ENCODE peak calls at places on chromosome 14, in four cellular contexts. V is GM12878, H is K562, Y is HepG2. J is an unnamed sample.

GRCh38 chr14:20191396-20191795 is 700 bp downstream of the OR11G2 start:
- DNase-seq in V (no peak), H (no peak), Y (no peak), J (no peak)

GRCh38 chr14:68687746-68688145 is 105.1 kb downstream of the ZFP36L1 start:
- DNase-seq in V (no peak), H (no peak), Y (no peak), J (no peak)

GRCh38 chr14:61461808-61462275 is 140.5 kb downstream of the PRKCH start:
- DNase-seq in V (no peak), H (peak; percentile 51), Y (peak; percentile 68), J (peak; percentile 67)

GRCh38 chr14:64444984-64445845 is 20.1 kb upstream of the AKAP5 start:
- DNase-seq in V (peak; percentile 84), H (no peak), Y (no peak), J (no peak)

GRCh38 chr14:28895389-28895788 is 128.8 kb downstream of the FOXG1 start:
- DNase-seq in V (no peak), H (no peak), Y (no peak), J (no peak)

GRCh38 chr14:97641827-97642226 is 844.6 kb downstream of the VRK1 start:
- DNase-seq in V (no peak), H (no peak), Y (no peak), J (no peak)

GRCh38 chr14:62117718-62118164 is 355.5 kb downstream of the SNAPC1 start:
- DNase-seq in V (no peak), H (no peak), Y (no peak), J (no peak)

GRCh38 chr14:21061347-21061668 is 3.7 kb downstream of the RNASE8 start:
- DNase-seq in V (no peak), H (no peak), Y (no peak), J (no peak)

GRCh38 chr14:41229824-41230223 is 376.9 kb upstream of the LRFN5 start:
- DNase-seq in V (no peak), H (no peak), Y (no peak), J (no peak)

GRCh38 chr14:74963178-74963704 is 7.8 kb upstream of the PGF start:
- DNase-seq in V (no peak), H (no peak), Y (no peak), J (no peak)

GRCh38 chr14:74961238-74961911 is 6.0 kb upstream of the PGF start:
- DNase-seq in V (no peak), H (no peak), Y (no peak), J (no peak)

GRCh38 chr14:74963705-74964271 is 8.4 kb upstream of the PGF start:
- DNase-seq in V (no peak), H (no peak), Y (no peak), J (no peak)

GRCh38 chr14:74962059-74962458 is 6.7 kb upstream of the PGF start:
- DNase-seq in V (no peak), H (no peak), Y (no peak), J (no peak)

GRCh38 chr14:74962493-74962892 is 7.1 kb upstream of the PGF start:
- DNase-seq in V (no peak), H (no peak), Y (no peak), J (no peak)
- TF ChIP-seq TARDBP in V (no peak), H (no peak), Y (no peak), J (no peak)

DNA sequence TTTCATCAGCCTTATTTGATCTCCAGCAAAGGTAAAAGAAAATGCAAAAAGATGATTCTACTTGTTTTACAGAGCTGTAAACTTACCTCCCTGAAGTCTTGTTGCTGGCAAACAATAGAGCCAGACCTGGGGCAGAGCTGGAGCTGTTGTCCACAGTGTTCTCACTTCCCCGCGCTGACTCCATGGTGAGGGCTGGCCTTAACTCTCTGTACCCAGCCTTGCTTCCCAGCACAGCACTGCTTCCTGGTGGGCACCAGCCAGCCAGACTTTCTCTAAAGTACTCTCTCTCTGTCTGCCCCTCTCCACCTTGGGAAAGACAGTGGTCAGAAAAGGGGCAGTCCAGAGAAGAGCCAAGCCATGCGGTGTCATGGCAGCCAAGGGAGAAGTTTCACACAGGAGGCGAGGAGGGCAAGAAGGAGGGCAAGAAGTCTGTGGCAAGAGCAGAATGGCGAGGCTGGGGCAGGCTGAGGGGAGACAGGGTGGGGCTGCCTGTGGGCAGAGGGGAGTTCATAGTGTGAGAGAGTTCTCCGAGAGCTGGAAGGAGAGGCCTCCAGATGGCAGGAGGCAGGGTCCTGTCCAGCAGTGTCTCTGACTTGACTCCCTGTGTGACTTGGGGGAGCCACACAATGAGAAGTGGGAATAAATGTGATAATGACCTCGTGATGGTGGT is 9.3 kb downstream of the EVL start:
- DNase-seq in V (no peak), H (no peak), Y (no peak), J (no peak)
- TF ChIP-seq TARDBP in V (no peak), H (no peak), Y (no peak), J (no peak)

DNA sequence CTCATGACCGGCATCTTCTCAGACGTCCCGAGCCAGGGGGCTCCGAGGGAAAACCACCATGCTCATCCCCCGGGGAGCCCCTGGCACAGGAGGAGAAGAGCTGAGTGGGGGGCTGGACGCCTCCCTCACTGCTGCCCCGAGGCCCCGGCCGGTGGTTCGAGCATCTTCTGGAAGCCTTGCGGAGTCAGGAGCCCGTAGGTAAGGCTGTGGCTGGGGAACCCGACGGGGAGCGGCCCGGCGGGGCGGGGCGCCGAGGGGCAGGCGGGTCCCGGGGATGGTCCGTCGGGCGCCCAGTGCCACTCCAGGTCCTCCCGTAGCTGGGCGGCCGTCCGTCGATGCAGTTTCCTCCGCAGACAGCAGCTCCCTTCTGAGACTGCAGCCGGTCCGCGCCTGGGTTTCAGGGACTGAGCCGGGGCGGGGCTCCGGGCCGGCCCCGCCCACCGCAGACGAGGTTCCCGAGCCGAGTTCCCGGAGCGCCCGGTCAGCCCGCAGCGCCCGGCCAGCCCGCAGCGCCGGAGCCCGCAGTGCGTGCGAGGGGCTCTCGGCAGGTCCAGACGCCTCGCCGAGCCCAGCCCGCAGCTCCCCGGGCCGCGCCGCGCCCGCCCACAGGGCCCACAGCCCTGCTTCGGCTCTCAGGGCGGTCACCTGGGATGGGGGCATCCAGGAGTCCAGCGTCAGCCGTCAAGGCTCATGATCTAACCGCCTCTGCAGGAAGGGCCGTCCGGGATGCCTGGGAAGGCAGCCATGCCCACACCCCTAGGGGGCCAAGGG is at the start of gene PGF:
- DNase-seq in V (no peak), H (peak; percentile 80), Y (no peak), J (peak; percentile 77)
- TF ChIP-seq TARDBP in V (no peak), H (no peak), Y (no peak), J (no peak)

GRCh38 chr14:80269338-80269935 is 58.1 kb upstream of the DIO2 start:
- DNase-seq in V (no peak), H (no peak), Y (no peak), J (no peak)
- TF ChIP-seq TARDBP in V (no peak), H (no peak), Y (no peak), J (no peak)